ENCODE peak calls at places on chromosomes 4 and X, in seven cellular contexts. K is fibroblast of lung, S is H9, Y is psoas muscle, I is type B pancreatic cell, H is neural progenitor cell, G is GM13977. Q is an unnamed sample.

GRCh38 chr4:186666750-186667149 is 56.9 kb downstream of the FAT1 start:
- DNase-seq in K (no peak), S (no peak), Y (no peak), I (no peak), H (no peak), G (no peak), Q (no peak)

GRCh38 chr4:186722856-186723206 is 825 bp downstream of the FAT1 start:
- DNase-seq in K (no peak), S (no peak), Y (no peak), I (no peak), H (no peak), G (no peak), Q (peak)

GRCh38 chr4:2259036-2259540 is 2.8 kb downstream of the MXD4 start:
- DNase-seq in K (no peak), S (no peak), Y (peak), I (no peak), H (no peak), G (no peak), Q (no peak)

GRCh38 chrX:107451754-107452153 is 2.3 kb downstream of the FRMPD3 start:
- DNase-seq in K (no peak), S (peak), Y (no peak), I (no peak), H (peak), G (no peak), Q (no peak)

GRCh38 chr4:122661661-122662160 is 40.8 kb upstream of the IL21 start:
- DNase-seq in K (no peak), S (no peak), Y (no peak), I (no peak), H (no peak), G (no peak), Q (peak)

GRCh38 chrX:73767017-73767416 is 204.0 kb downstream of the CHIC1 start:
- DNase-seq in K (no peak), S (no peak), Y (no peak), I (no peak), H (no peak), G (no peak), Q (no peak)

GRCh38 chrX:21638311-21638710 is 19.8 kb downstream of the KLHL34 start:
- DNase-seq in K (peak), S (no peak), Y (no peak), I (no peak), H (no peak), G (no peak), Q (peak)

GRCh38 chrX:69153060-69153730 is 12.1 kb downstream of the PJA1 start:
- DNase-seq in K (no peak), S (peak), Y (no peak), I (peak), H (peak), G (no peak), Q (peak)

GRCh38 chrX:101918746-101919145 is 13.1 kb downstream of the ZMAT1 start:
- DNase-seq in K (no peak), S (no peak), Y (no peak), I (no peak), H (no peak), G (no peak), Q (no peak)

GRCh38 chr4:165326831-165327210 is 648 bp upstream of the MSMO1 start:
- DNase-seq in K (no peak), S (peak), Y (peak), I (no peak), H (peak), G (peak), Q (no peak)

GRCh38 chr4:56618734-56619133 is 62.4 kb downstream of the HOPX start:
- DNase-seq in K (no peak), S (no peak), Y (no peak), I (no peak), H (no peak), G (no peak), Q (no peak)

GRCh38 chr4:15294832-15295231 is 133.0 kb upstream of the C1QTNF7 start:
- DNase-seq in K (no peak), S (no peak), Y (no peak), I (no peak), H (no peak), G (no peak), Q (no peak)

GRCh38 chr4:123856689-123857545 is 460.3 kb downstream of the SPRY1 start:
- DNase-seq in K (peak), S (peak), Y (no peak), I (no peak), H (peak), G (no peak), Q (peak)

GRCh38 chr4:137180349-137180748 is 351.9 kb downstream of the PCDH18 start:
- DNase-seq in K (no peak), S (peak), Y (no peak), I (no peak), H (peak), G (no peak), Q (no peak)
- TF ChIP-seq CTCF in K (peak), S (peak), Y (no peak), I (no peak), H (peak), G (no peak), Q (no peak)

GRCh38 chr4:98242538-98242937 is 18.6 kb upstream of the RAP1GDS1 start:
- DNase-seq in K (peak), S (no peak), Y (no peak), I (no peak), H (no peak), G (no peak), Q (no peak)

GRCh38 chr4:98245226-98245625 is 16.0 kb upstream of the RAP1GDS1 start:
- DNase-seq in K (no peak), S (no peak), Y (no peak), I (no peak), H (no peak), G (no peak), Q (no peak)

GRCh38 chr4:98242063-98242462 is 19.1 kb upstream of the RAP1GDS1 start:
- DNase-seq in K (no peak), S (no peak), Y (no peak), I (no peak), H (no peak), G (no peak), Q (no peak)
- TF ChIP-seq CTCF in K (no peak), S (no peak), Y (no peak), I (no peak), H (no peak), G (no peak), Q (no peak)

GRCh38 chrX:47814853-47815252 is 21.8 kb upstream of the ZNF81 start:
- DNase-seq in K (no peak), S (peak), Y (no peak), I (no peak), H (peak), G (no peak), Q (peak)
- TF ChIP-seq CTCF in K (no peak), S (peak), Y (no peak), I (no peak), H (no peak), G (no peak), Q (peak)

DNA sequence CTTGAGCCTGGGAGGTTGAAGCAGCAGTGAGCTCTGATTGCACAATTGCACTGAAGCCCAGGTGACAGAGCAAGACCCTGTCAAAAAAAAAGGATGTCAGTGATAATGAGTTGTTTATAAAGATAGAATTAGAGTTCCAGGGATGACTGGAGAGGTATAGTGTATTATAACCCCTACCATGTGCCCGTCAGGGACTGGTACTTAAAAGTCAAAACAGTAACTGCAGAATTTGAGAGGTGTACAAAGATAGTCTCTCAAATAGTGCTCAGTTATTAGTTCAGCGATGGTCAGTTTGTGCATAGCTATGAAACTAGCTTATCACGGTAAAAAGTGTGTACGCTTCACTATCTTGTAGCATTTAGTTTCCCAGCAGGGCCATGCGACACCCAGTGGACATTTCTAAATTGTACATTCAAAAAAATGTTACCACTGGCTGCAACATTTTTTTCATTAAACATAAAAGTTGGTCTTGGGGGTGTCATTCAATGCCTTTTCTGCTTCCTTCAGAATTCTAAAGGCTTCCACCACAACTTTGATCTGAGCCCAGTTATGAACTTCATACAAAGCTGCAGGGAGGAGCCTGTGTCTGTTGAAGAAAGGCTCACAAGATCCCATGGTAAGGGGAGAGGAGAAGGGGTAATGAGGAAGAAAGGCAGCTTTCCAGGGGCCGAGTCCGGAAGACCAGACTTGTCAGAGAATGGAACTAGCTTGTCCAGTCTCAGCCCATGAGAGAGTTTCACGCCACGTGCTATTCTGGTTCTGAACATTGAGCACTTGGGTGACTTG is 9.2 kb upstream of the GYG2 start:
- DNase-seq in K (no peak), S (no peak), Y (no peak), I (peak), H (no peak), G (peak), Q (peak)
- TF ChIP-seq CTCF in K (peak), S (peak), Y (peak), I (peak), H (peak), G (peak), Q (peak)

DNA sequence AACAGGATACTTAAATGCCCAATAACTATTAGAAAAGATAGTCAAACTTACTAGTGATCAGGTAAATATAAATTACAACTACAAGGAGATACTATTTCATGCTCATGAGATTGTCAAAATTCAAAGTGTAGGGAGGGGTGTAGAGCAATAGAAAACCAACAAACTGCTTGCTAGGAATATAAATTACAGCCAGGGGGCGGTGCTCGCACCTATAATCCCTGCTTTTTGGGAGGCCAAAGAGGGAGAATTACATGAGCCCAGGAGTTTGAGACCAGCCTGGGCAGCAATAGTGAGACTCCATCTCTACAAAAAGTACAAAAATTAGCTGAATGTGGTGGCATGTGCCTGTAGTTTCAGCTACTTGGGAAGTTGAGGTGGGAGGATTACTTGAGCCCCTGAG is 556.5 kb upstream of the NR3C2 start:
- DNase-seq in K (no peak), S (peak), Y (no peak), I (no peak), H (peak), G (no peak), Q (peak)
- TF ChIP-seq CTCF in K (peak), S (peak), Y (no peak), I (peak), H (peak), G (peak), Q (no peak)

GRCh38 chr4:163701915-163702314 is 207.4 kb downstream of the TMA16 start:
- DNase-seq in K (peak), S (no peak), Y (no peak), I (no peak), H (no peak), G (peak), Q (no peak)

GRCh38 chr4:163710158-163710557 is 215.7 kb downstream of the TMA16 start:
- DNase-seq in K (no peak), S (no peak), Y (no peak), I (no peak), H (no peak), G (no peak), Q (no peak)

GRCh38 chr4:163702736-163703135 is 208.2 kb downstream of the TMA16 start:
- DNase-seq in K (no peak), S (no peak), Y (no peak), I (no peak), H (no peak), G (no peak), Q (no peak)

GRCh38 chr4:163709601-163710000 is 215.1 kb downstream of the TMA16 start:
- DNase-seq in K (no peak), S (no peak), Y (no peak), I (no peak), H (no peak), G (no peak), Q (no peak)

DNA sequence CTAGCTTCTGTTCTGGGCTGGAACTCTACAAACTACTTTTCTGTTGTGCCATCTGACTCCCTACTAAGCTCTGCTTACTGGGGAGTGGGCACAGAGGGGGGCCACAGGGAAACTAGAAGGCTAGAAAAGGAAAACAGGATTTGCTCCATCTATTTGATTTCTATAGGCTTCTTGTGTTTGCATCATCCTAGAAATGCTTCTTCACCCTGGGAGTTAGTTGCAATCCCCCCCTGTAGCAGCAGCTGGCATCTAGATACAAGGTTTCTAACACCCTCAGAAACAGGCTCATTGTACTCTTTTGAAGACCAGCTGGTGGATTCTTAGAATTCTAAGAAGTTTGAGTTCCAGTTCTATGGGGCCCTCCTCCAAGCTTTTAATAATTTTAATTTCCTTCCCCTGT is 213.4 kb downstream of the TMA16 start:
- DNase-seq in K (no peak), S (no peak), Y (no peak), I (no peak), H (peak), G (no peak), Q (no peak)
- TF ChIP-seq CTCF in K (no peak), S (no peak), Y (no peak), I (no peak), H (no peak), G (no peak), Q (no peak)

DNA sequence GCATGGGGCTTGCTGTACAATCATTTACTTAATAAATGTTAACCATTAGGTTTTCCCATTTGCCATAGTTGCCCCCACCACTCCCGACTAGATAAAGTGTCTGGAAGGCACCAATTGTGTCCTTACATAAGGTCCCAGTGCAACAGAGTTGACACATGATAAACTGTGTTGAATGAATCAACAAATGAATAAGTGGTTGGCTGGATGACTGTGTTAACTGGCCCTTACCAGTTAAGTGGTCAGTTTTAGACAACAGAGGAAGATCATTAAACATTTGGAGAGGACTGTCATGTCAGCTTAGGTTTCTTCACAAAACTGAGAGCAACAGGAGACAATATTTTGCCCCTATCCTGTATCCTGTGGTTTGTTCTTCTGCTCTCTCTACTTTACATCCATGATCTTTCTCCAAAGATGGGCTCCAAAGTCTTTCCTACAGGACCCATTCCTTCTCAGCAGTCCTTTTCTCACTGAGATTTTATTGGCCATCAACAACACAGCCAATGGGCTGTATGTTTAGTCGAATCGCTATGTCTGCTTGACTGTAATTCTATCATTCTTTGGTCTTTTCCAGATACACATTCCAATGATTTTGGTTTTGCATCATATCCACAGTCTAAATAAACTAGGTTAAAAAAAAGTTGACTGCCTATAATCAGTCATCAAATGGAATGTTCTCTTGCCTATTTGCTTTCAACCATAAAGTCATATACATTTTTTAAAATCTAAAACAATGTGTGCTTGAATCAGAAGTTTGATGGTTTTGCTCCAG is 74.3 kb downstream of the RNF150 start:
- DNase-seq in K (peak), S (no peak), Y (no peak), I (no peak), H (no peak), G (no peak), Q (peak)
- TF ChIP-seq CTCF in K (no peak), S (no peak), Y (no peak), I (no peak), H (no peak), G (no peak), Q (no peak)

GRCh38 chrX:106220177-106220576 is 52.1 kb downstream of the PWWP3B start:
- DNase-seq in K (no peak), S (no peak), Y (no peak), I (no peak), H (no peak), G (no peak), Q (no peak)
- TF ChIP-seq CTCF in K (no peak), S (peak), Y (peak), I (peak), H (peak), G (peak), Q (peak)

DNA sequence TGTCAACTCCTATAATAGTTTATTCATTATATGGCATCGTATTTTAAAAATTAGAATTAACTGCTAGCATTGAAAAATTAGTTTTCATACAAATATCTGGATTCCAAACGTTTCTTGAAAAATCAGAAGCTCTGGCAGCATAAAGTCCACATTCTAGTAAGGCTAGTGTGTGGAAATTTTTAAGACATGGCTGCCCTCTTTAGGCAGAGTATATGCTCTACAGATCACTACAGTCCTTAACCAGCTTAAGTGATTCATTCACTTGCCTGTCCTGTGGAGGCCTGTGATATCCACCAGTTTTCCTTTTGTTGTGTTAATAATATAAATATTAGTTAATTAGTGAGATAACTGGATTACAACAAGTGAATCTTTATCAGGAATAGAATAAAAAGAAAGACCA is 287.2 kb downstream of the OPHN1 start:
- DNase-seq in K (peak), S (no peak), Y (no peak), I (no peak), H (peak), G (no peak), Q (peak)
- TF ChIP-seq CTCF in K (peak), S (peak), Y (peak), I (peak), H (peak), G (peak), Q (peak)